ENCODE peak calls at places on chromosomes 3 and 15, in five cellular contexts. One of them, this sample, is unnamed.

GRCh38 chr3:32842531-32842931 is 24.7 kb downstream of the TRIM71 start:
- DNase-seq in GM19239: no peak
- DNase-seq in psoas muscle: no peak
- DNase-seq in ELF-1: no peak
- DNase-seq in AG09309: no peak
- DNase-seq in this sample: no peak

GRCh38 chr3:152222327-152222726 is 46.4 kb upstream of the MBNL1 start:
- DNase-seq in GM19239: no peak
- DNase-seq in psoas muscle: no peak
- DNase-seq in ELF-1: no peak
- DNase-seq in AG09309: peak; percentile 50
- DNase-seq in this sample: no peak

GRCh38 chr3:128083396-128083795 is 31.2 kb downstream of the SEC61A1 start:
- DNase-seq in GM19239: no peak
- DNase-seq in psoas muscle: no peak
- DNase-seq in ELF-1: peak; percentile 92
- DNase-seq in AG09309: no peak
- DNase-seq in this sample: peak; percentile 31

GRCh38 chr15:58517682-58518525 is 86.1 kb downstream of the LIPC start:
- DNase-seq in GM19239: peak; percentile 28
- DNase-seq in psoas muscle: no peak
- DNase-seq in ELF-1: no peak
- DNase-seq in AG09309: no peak
- DNase-seq in this sample: no peak

GRCh38 chr3:67646586-67647234 is 7.7 kb downstream of the SUCLG2 start:
- DNase-seq in GM19239: no peak
- DNase-seq in psoas muscle: no peak
- DNase-seq in ELF-1: no peak
- DNase-seq in AG09309: no peak
- DNase-seq in this sample: no peak

GRCh38 chr15:90419738-90420487 is 31.9 kb downstream of the IQGAP1 start:
- DNase-seq in GM19239: no peak
- DNase-seq in psoas muscle: no peak
- DNase-seq in ELF-1: no peak
- DNase-seq in AG09309: peak; percentile 76
- DNase-seq in this sample: no peak

GRCh38 chr15:66261056-66261455 is 7.5 kb upstream of the MEGF11 start:
- DNase-seq in GM19239: no peak
- DNase-seq in psoas muscle: no peak
- DNase-seq in ELF-1: no peak
- DNase-seq in AG09309: no peak
- DNase-seq in this sample: no peak

GRCh38 chr3:97884724-97885123 is 62.9 kb downstream of the CRYBG3 start:
- DNase-seq in GM19239: no peak
- DNase-seq in psoas muscle: no peak
- DNase-seq in ELF-1: no peak
- DNase-seq in AG09309: no peak
- DNase-seq in this sample: no peak

GRCh38 chr3:87792532-87793321 is 266.1 kb downstream of the CGGBP1 start:
- DNase-seq in GM19239: no peak
- DNase-seq in psoas muscle: no peak
- DNase-seq in ELF-1: peak; percentile 78
- DNase-seq in AG09309: no peak
- DNase-seq in this sample: peak; percentile 53

GRCh38 chr15:52148409-52148808 is 35.8 kb upstream of the BCL2L10 start:
- DNase-seq in GM19239: no peak
- DNase-seq in psoas muscle: no peak
- DNase-seq in ELF-1: no peak
- DNase-seq in AG09309: no peak
- DNase-seq in this sample: no peak

GRCh38 chr3:115667175-115668065 is 44.1 kb downstream of the GAP43 start:
- DNase-seq in GM19239: no peak
- DNase-seq in psoas muscle: no peak
- DNase-seq in ELF-1: peak; percentile 16
- DNase-seq in AG09309: no peak
- DNase-seq in this sample: peak; percentile 16

GRCh38 chr3:175432338-175433025 is 573.3 kb downstream of the NAALADL2 start:
- DNase-seq in GM19239: no peak
- DNase-seq in psoas muscle: no peak
- DNase-seq in ELF-1: no peak
- DNase-seq in AG09309: peak; percentile 70
- DNase-seq in this sample: no peak

GRCh38 chr3:119161240-119161639 is 12.2 kb upstream of the UPK1B start:
- DNase-seq in GM19239: no peak
- DNase-seq in psoas muscle: no peak
- DNase-seq in ELF-1: no peak
- DNase-seq in AG09309: no peak
- DNase-seq in this sample: no peak